ENCODE peak calls at places on chromosomes 4 and X, in five cellular contexts. W is GM12891, H is K562, D is H1, S is GM12878. R is an unnamed sample.

GRCh38 chrX:10754445-10754844 is 134.1 kb upstream of the MID1 start:
- DNase-seq in W (no peak), H (no peak), D (no peak), S (no peak), R (no peak)

GRCh38 chr4:40621229-40621591 is 8.5 kb downstream of the RBM47 start:
- DNase-seq in W (no peak), H (no peak), D (no peak), S (peak; percentile 72), R (no peak)

GRCh38 chr4:140662082-140662869 is 93.5 kb upstream of the UCP1 start:
- DNase-seq in W (no peak), H (no peak), D (no peak), S (no peak), R (no peak)

GRCh38 chr4:76639292-76639691 is 204.3 kb downstream of the SHROOM3 start:
- DNase-seq in W (no peak), H (no peak), D (no peak), S (no peak), R (no peak)

GRCh38 chr4:178185517-178185916 is 743.3 kb upstream of the AGA start:
- DNase-seq in W (no peak), H (no peak), D (no peak), S (no peak), R (no peak)

GRCh38 chr4:1296324-1297022 is 6.8 kb downstream of the MAEA start:
- DNase-seq in W (no peak), H (no peak), D (no peak), S (no peak), R (no peak)

GRCh38 chr4:181909368-181909767 is 333.8 kb upstream of the TENM3 start:
- DNase-seq in W (no peak), H (no peak), D (no peak), S (no peak), R (no peak)

GRCh38 chr4:172850838-172851237 is 317.8 kb upstream of the GALNT7 start:
- DNase-seq in W (no peak), H (no peak), D (no peak), S (no peak), R (no peak)

GRCh38 chrX:46912673-46913491 is 661 bp downstream of the JADE3 start:
- DNase-seq in W (peak; percentile 26), H (peak; percentile 22), D (no peak), S (no peak), R (peak; percentile 43)

GRCh38 chrX:147180886-147181285 is 366.3 kb upstream of the CXorf51A start:
- DNase-seq in W (no peak), H (no peak), D (no peak), S (no peak), R (no peak)

GRCh38 chr4:898869-899555 is 33.1 kb downstream of the GAK start:
- DNase-seq in W (no peak), H (no peak), D (no peak), S (no peak), R (no peak)

GRCh38 chr4:113020966-113021365 is 28.5 kb upstream of the ANK2 start:
- DNase-seq in W (no peak), H (no peak), D (no peak), S (no peak), R (no peak)

GRCh38 chrX:25039036-25039435 is 23.3 kb upstream of the ARX start:
- DNase-seq in W (no peak), H (no peak), D (no peak), S (no peak), R (no peak)

GRCh38 chrX:150546711-150547153 is 21.7 kb upstream of the MTM1 start:
- DNase-seq in W (no peak), H (no peak), D (no peak), S (no peak), R (no peak)

GRCh38 chr4:40395908-40396806 is 61.0 kb downstream of the CHRNA9 start:
- DNase-seq in W (no peak), H (no peak), D (no peak), S (no peak), R (no peak)

GRCh38 chr4:161696957-161697356 is 466.8 kb downstream of the FSTL5 start:
- DNase-seq in W (no peak), H (no peak), D (peak; percentile 23), S (no peak), R (no peak)

GRCh38 chr4:57148831-57149230 is 38.6 kb upstream of the IGFBP7 start:
- DNase-seq in W (no peak), H (no peak), D (no peak), S (no peak), R (no peak)

GRCh38 chr4:184801781-184802180 is 24.0 kb downstream of the ACSL1 start:
- DNase-seq in W (no peak), H (no peak), D (no peak), S (no peak), R (no peak)

GRCh38 chr4:154559141-154559841 is 3.5 kb upstream of the FGB start:
- DNase-seq in W (peak; percentile 2), H (peak; percentile 48), D (peak; percentile 9), S (no peak), R (peak; percentile 0)

GRCh38 chrX:142295190-142295589 is 90.1 kb upstream of the MAGEC2 start:
- DNase-seq in W (no peak), H (no peak), D (no peak), S (no peak), R (no peak)

GRCh38 chr4:82780398-82781231 is 18.0 kb downstream of the SCD5 start:
- DNase-seq in W (no peak), H (no peak), D (no peak), S (no peak), R (no peak)

DNA sequence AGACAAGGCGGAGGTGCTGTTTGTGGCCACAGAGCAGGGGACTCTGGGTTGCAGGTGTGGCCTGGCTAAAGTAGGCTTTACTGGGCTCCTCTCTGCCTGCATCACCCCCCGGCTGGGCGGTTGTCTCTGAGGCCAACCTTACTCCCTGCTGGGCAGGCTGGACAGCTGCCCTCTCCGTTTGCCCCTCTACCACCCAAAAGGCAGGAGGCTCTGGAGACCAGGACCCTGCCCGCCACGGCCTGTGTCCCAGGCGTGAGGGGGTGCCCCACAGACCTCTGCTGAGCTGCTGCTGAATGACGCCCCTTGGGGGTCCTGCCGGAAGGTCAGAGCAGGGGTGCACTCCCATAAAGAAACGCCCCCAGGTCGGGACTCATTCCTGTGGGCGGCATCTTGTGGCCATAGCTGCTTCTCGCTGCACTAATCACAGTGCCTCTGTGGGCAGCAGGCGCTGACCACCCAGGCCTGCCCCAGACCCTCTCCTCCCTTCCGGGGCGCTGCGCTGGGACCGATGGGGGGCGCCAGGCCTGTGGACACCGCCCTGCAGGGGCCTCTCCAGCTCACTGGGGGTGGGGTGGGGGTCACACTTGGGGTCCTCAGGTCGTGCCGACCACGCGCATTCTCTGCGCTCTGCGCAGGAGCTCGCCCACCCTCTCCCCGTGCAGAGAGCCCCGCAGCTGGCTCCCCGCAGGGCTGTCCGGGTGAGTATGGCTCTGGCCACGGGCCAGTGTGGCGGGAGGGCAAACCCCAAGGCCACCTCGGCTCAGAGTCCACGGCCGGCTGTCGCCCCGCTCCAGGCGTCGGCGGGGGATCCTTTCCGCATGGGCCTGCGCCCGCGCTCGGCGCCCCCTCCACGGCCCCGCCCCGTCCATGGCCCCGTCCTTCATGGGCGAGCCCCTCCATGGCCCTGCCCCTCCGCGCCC is 920 bp downstream of the HTT-AS start:
- DNase-seq in W (no peak), H (no peak), D (no peak), S (no peak), R (no peak)
- TF ChIP-seq POLR2A in W (no peak), H (peak; percentile 44), D (peak; percentile 30), S (peak; percentile 61), R (peak; percentile 37)

DNA sequence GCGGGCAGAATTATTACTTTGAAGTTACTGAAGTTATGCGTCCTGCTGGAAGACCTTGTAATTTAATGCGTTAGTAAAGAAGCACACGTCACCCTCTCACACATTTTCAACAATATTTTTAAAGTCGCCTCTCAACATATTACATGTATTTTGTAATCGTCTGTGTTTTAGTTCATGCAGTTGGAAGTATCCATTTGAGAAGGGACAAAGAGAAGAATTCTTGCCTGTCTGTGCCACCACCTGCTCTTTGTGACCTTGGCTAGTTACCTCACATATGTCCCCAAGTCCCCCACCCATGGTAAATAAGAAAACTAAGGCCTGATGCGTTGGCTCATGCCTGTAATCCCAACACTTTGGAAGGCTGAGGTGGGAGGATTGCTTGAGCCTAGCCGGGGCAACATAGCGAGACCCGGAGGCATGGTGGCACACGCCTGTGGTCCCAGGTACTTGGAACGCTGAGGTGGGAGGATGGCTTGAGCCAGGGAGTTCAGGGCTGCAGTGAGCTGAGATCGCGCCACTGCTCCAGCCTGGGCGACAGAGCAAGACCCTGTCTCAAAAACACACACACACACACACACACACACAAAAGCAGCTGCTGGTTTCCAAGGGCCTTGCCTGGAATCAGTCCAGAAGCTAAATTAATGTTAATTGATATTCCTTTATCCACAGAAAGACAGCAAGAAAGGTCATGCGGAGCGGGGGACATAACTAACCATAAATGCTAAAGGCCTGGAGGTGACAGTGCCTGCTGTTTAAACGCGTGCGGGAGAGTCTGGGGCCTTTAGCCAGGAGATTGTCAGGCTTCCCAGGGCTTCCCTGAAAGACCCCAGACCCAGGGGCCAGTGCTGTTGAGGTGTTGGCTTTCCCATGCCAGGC is 811 bp downstream of the TMEM187 start:
- DNase-seq in W (no peak), H (no peak), D (no peak), S (no peak), R (no peak)
- TF ChIP-seq POLR2AphosphoS5 in W (no peak), H (no peak), D (no peak), S (no peak), R (peak; percentile 4)

GRCh38 chr4:15451866-15452765 is 17.6 kb upstream of the CC2D2A start:
- DNase-seq in W (no peak), H (no peak), D (no peak), S (no peak), R (no peak)
- TF ChIP-seq TAF1 in W (no peak), H (no peak), D (no peak), S (no peak), R (no peak)

GRCh38 chr4:118835896-118836762 is at the start of gene SEC24D:
- DNase-seq in W (peak; percentile 89), H (peak; percentile 98), D (peak; percentile 66), S (no peak), R (peak; percentile 86)
- TF ChIP-seq POLR2A in W (peak; percentile 30), H (peak; percentile 51), D (peak; percentile 18), S (peak; percentile 84), R (peak; percentile 61)

R was measured in GM12892.